ENCODE peak calls at places on chromosomes 16 and 17, in six cellular contexts. Z is A549, C is H1, Q is endothelial cell of umbilical vein, P is HepG2, K is K562. R is an unnamed sample.

GRCh38 chr16:4111748-4112696 is 4.2 kb downstream of the ADCY9 start:
- DNase-seq in C (no peak), K (no peak), Q (no peak), Z (no peak), P (peak), R (no peak)

GRCh38 chr16:21186326-21186691 is 25.1 kb downstream of the ZP2 start:
- DNase-seq in Z (no peak), C (no peak), P (peak), Q (no peak), K (no peak), R (no peak)

GRCh38 chr16:68349838-68350410 is 39.1 kb downstream of the PRMT7 start:
- DNase-seq in C (no peak), K (no peak), P (no peak), Q (no peak), Z (no peak), R (no peak)

GRCh38 chr16:28990375-28991040 is 5.7 kb downstream of the LAT start:
- DNase-seq in K (no peak), C (no peak), Z (no peak), Q (no peak), P (no peak), R (no peak)

GRCh38 chr17:4903051-4903818 is at the start of gene CHRNE:
- DNase-seq in Z (peak), C (peak), K (peak), P (peak), Q (peak), R (peak)

GRCh38 chr16:88754912-88755744 is 29.9 kb downstream of the PIEZO1 start:
- DNase-seq in C (no peak), Z (no peak), P (no peak), K (no peak), Q (peak), R (peak)

GRCh38 chr16:30077656-30078055 is 1.9 kb downstream of the PPP4C start:
- DNase-seq in P (no peak), Z (no peak), K (no peak), C (no peak), Q (no peak), R (no peak)

GRCh38 chr17:21539146-21539545 is 153.2 kb upstream of the KCNJ18 start:
- DNase-seq in Z (no peak), Q (no peak), C (no peak), P (no peak), K (no peak), R (no peak)

GRCh38 chr17:4945176-4945943 is 3.0 kb downstream of the PFN1 start:
- DNase-seq in Z (peak), C (peak), P (peak), K (peak), Q (peak), R (no peak)

GRCh38 chr16:4477966-4478365 is 1.8 kb downstream of the HMOX2 start:
- DNase-seq in Q (peak), Z (no peak), K (no peak), P (no peak), C (no peak), R (no peak)

GRCh38 chr17:77634710-77635109 is 323.8 kb upstream of the TNRC6C start:
- DNase-seq in C (no peak), Q (peak), K (no peak), Z (no peak), P (no peak), R (no peak)

GRCh38 chr16:10070591-10070990 is 111.6 kb downstream of the GRIN2A start:
- DNase-seq in K (no peak), Z (no peak), C (no peak), P (no peak), Q (no peak), R (no peak)

GRCh38 chr16:19595043-19595767 is 39.7 kb downstream of the VPS35L start:
- DNase-seq in C (no peak), Z (peak), P (no peak), Q (peak), K (no peak), R (no peak)

GRCh38 chr16:57577691-57578224 is 35.3 kb downstream of the ADGRG5 start:
- DNase-seq in K (no peak), C (no peak), Z (no peak), P (no peak), Q (no peak), R (no peak)

GRCh38 chr17:42560246-42560645 is 1.7 kb upstream of the COASY start:
- DNase-seq in K (no peak), C (no peak), Z (no peak), P (no peak), Q (no peak), R (no peak)

GRCh38 chr16:23827245-23827543 is 8.6 kb upstream of the PRKCB start:
- DNase-seq in C (no peak), Z (no peak), P (no peak), K (no peak), Q (no peak), R (no peak)
- TF ChIP-seq MAX in C (no peak), Z (no peak), P (no peak), K (no peak), Q (no peak), R (no peak)

GRCh38 chr17:19242926-19243325 is 5.8 kb downstream of the EPN2 start:
- DNase-seq in C (no peak), K (no peak), P (no peak), Q (no peak), Z (no peak), R (no peak)

GRCh38 chr17:19242323-19242722 is 5.2 kb downstream of the EPN2 start:
- DNase-seq in C (no peak), K (no peak), Z (no peak), P (no peak), Q (peak), R (no peak)

GRCh38 chr17:19244357-19244756 is 7.2 kb downstream of the EPN2 start:
- DNase-seq in Q (no peak), K (no peak), Z (no peak), P (no peak), C (no peak), R (no peak)

GRCh38 chr17:19243838-19244237 is 6.7 kb downstream of the EPN2 start:
- DNase-seq in P (no peak), C (no peak), Q (no peak), K (no peak), Z (no peak), R (no peak)

GRCh38 chr17:19244796-19245195 is 7.6 kb downstream of the EPN2 start:
- DNase-seq in Z (no peak), C (no peak), Q (no peak), K (no peak), P (no peak), R (no peak)
- TF ChIP-seq JUN in Z (no peak), C (no peak), Q (no peak), K (no peak), P (no peak), R (no peak)

DNA sequence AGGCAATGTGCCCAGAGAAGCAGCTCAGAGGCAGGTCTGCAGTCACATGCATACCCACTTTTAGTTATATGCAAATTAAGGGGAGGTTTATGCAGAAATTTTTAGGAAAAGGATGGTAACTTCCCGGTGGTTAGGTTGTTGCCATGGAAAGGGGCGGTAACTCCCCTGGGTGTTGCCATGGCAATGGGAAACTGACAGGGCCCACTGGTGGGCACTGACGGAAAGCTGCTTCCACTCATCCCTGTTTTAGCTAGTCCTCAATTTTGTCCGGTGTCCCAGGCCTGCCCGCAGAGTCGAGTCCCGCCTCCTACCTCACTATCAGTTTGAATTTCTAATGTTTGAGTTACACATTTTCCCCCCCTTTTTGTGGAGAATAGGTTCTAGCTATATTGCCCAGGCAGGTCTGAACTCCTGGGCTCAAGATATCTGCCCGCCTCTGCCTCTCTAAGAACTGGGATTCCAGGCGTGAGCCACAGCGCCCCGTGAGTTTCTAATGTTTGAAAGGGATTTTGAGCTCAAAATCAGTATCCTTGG is 10.5 kb upstream of the GJD3 start:
- DNase-seq in C (no peak), Q (no peak), Z (no peak), K (no peak), P (no peak), R (no peak)
- TF ChIP-seq MAX in C (no peak), Q (no peak), Z (no peak), K (no peak), P (no peak), R (no peak)

DNA sequence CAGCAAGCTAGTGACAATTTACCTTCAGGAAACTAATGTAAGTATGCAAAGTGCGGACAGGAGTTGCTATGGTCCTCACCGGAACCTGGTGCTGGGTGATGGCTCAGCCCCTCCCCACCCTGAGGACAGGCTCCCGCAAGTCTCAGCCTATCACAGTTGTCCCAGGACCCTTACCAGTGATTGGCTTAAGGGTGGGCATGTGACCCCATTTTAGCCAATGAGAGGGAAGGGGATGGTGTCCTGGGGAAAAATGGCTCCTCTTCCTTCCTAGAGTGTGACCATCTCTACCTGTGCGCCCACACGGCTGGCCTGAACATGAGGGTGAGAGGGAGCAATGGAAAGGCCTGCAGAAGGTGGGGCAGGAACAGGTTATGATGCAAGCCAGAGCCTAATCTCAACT is 80.4 kb downstream of the C16orf78 start:
- DNase-seq in K (peak), P (no peak), C (no peak), Q (no peak), Z (no peak), R (no peak)
- TF ChIP-seq JUN in K (no peak), P (no peak), C (no peak), Q (no peak), Z (no peak), R (no peak)

GRCh38 chr17:12666718-12667117 is 1.0 kb downstream of the MYOCD start:
- DNase-seq in K (no peak), Z (no peak), P (no peak), Q (no peak), C (no peak), R (no peak)

GRCh38 chr17:12664894-12665262 is 812 bp upstream of the MYOCD start:
- DNase-seq in Z (no peak), P (no peak), Q (no peak), C (no peak), K (no peak), R (no peak)

GRCh38 chr17:12664252-12664651 is 1.4 kb upstream of the MYOCD start:
- DNase-seq in P (no peak), Z (no peak), C (no peak), Q (no peak), K (no peak), R (no peak)

GRCh38 chr17:12667299-12667958 is 1.7 kb downstream of the MYOCD start:
- DNase-seq in P (peak), K (no peak), C (peak), Q (peak), Z (peak), R (peak)

DNA sequence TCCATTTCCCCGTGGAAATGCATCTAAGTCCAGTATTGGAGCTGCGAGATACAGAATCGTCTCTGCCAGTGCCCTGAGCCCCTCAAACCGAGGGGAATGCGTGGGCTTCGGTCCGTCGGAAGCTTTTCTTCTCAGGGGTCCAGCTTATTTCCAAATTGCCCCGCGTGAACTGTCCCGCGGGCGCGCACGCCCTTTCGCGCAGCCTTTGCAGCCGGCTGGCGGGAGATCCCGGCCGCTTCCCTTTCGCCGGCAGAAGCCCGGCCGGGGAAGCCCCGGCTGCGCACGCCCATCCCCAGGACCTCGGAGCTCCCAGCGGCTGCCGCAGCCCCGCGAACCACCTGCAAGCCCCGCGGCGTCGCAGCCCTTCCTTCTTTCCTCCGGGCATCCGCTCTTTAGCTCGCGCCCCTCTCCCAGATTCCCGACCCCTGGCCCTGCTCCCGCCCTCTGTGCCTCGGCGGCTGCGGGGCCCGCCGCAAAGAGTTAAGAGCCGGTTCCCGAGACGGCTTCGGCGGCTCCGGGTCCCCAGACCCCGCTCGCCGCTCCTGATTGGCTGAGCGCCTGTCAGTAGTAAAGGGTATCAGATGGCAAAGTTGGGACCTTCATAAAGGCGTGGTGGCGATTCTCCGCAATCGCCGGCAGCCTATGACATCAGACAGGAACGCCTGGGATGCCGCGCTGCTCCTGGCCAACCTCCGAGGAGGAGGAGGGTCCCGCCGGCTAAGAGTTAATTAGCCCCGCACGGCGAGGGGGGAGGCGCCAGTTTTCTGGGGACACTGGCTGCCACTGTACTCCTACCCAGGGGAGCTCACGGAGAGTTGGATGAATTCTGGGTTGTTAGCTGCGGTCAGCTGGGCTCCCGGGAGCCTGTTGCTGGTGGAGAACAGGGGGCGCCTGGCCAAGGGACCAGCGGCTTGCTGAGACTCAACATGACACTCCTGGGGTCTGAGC is at the start of gene MYOCD:
- DNase-seq in K (no peak), P (no peak), Z (peak), C (peak), Q (no peak), R (peak)
- TF ChIP-seq MAX in K (no peak), P (no peak), Z (peak), C (peak), Q (no peak), R (peak)

GRCh38 chr17:17142556-17142955 is 63.6 kb downstream of the PLD6 start:
- DNase-seq in C (no peak), K (no peak), P (no peak), Q (no peak), Z (no peak), R (no peak)

GRCh38 chr17:17140590-17140980 is 65.5 kb downstream of the PLD6 start:
- DNase-seq in C (no peak), Z (peak), Q (peak), K (peak), P (no peak), R (no peak)

GRCh38 chr17:17143501-17143900 is 62.6 kb downstream of the PLD6 start:
- DNase-seq in P (no peak), Q (no peak), C (no peak), K (no peak), Z (no peak), R (no peak)

GRCh38 chr17:17141279-17141678 is 64.9 kb downstream of the PLD6 start:
- DNase-seq in K (no peak), C (no peak), P (no peak), Q (no peak), Z (no peak), R (no peak)

GRCh38 chr17:17141860-17142552 is 64.1 kb downstream of the PLD6 start:
- DNase-seq in K (peak), P (no peak), Q (peak), Z (peak), C (peak), R (peak)
- TF ChIP-seq JUN in K (no peak), P (no peak), Q (no peak), Z (no peak), C (no peak), R (no peak)

DNA sequence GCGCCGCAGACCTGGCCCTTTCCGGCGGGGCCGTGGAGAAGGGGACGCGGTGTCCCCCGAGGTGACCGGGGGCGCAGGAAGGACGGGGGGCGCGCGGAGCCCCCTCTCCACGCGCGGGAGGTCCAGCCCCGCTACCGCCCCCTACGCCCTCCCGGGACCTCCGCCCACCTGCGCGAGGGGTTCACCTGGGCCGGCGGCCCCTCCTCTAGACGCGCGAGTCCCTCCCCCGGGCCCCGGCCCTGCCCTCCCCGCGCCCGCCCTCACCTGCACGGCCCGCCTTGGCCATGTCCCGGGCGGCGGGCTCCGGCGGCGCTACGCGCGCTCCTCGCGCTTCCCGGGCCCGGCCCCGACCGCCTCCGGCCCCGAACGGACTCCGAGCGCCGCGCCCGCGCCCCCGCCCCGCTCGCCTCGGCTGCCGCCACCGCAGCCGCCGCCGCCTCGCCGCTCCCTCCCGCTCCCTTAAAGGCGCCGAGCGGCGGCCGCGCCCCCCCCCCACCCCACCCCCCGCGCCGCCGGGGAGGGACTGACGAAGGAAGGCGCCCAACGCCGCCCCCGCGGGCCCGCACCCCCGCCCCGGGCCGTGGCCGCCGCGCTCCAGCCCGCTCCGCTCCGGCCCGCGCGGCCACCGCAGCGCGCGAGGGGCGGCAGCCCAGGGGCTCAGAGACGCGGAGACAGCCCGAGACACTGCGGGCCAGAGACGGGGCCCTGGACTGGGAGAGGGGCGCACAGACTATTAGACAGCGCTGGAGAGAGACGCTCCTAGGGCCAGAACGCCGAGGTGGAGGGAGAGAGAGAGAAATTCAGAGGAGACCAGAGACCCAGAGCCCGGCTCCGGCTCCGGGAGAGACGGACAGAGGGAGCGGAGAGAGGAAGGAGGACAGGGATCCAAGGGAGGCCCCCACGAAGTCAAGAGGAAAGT is at the start of gene PITPNM3:
- DNase-seq in K (peak), C (peak), Q (no peak), Z (no peak), P (no peak), R (peak)
- TF ChIP-seq MAX in K (no peak), C (no peak), Q (no peak), Z (no peak), P (no peak), R (no peak)

GRCh38 chr16:66604376-66605176 is at the start of gene CMTM3:
- DNase-seq in Z (peak), K (peak), P (peak), Q (peak), C (peak), R (peak)
- TF ChIP-seq JUN in Z (peak), K (no peak), P (peak), Q (no peak), C (no peak), R (no peak)

GRCh38 chr16:31874354-31875111 is 926 bp downstream of the ZNF267 start:
- DNase-seq in C (no peak), P (peak), Q (peak), K (no peak), Z (peak), R (no peak)

GRCh38 chr16:31877876-31878642 is 4.5 kb downstream of the ZNF267 start:
- DNase-seq in P (no peak), Q (no peak), Z (no peak), C (no peak), K (no peak), R (no peak)

GRCh38 chr16:31876955-31877828 is 3.6 kb downstream of the ZNF267 start:
- DNase-seq in Z (no peak), K (no peak), Q (peak), P (peak), C (no peak), R (no peak)

GRCh38 chr16:31873556-31874353 is at the start of gene ZNF267:
- DNase-seq in P (peak), Z (peak), C (peak), K (peak), Q (peak), R (peak)

DNA sequence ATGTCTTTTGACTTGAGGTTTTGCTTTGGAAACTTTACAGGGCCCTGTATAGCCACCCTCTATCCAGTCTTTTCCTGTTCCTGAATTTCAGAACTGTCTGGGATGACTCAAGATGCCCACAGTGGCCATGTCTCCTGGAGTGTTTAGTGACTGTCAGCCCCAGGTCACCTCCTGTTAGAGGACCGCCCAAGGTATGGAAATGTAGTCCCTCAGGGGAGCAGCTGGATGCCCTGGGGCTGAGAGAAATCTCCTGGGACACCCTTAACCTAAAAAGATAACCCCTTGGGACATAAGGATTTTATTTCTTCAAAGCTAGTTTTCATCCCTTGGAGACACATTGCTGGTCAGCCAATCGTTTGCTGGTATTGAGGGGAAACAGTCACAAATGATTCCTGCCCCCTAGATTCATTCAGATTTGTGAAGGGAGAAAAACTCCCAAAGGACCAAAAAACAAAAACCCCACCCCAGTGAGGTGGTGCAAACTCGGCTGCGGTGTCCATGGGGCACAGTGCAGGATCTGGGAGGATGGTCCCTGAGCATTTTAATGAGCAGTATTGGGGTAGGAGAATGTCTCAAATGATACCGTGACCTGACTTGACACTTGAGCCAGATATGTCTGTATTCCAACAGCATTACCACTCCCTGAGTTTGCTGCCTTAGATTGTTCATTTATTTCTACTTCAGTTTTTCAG is 1.7 kb downstream of the ZNF267 start:
- DNase-seq in K (peak), C (no peak), P (no peak), Q (peak), Z (no peak), R (no peak)
- TF ChIP-seq MAX in K (no peak), C (no peak), P (no peak), Q (no peak), Z (no peak), R (no peak)

R was measured in WTC11.